ENCODE peak calls at places on chromosome 2, in six cellular contexts. L is lower lobe of right lung, U is HCT116, A is stomach, Q is neural progenitor cell, S is endothelial cell of umbilical vein. W is an unnamed sample.

GRCh38 chr2:118856978-118857676 is 9.7 kb upstream of the EN1 start:
- DNase-seq in L (no peak), U (no peak), A (no peak), Q (peak; percentile 45), S (no peak), W (no peak)

GRCh38 chr2:11743846-11744553 is 2.4 kb upstream of the LPIN1 start:
- DNase-seq in L (peak; percentile 95), U (peak; percentile 98), A (peak; percentile 94), Q (peak; percentile 91), S (peak; percentile 99), W (peak; percentile 99)

GRCh38 chr2:126781206-126781605 is 117.5 kb upstream of the TEX51 start:
- DNase-seq in L (no peak), U (no peak), A (no peak), Q (no peak), S (no peak), W (no peak)

GRCh38 chr2:41903746-41904145 is 144.1 kb upstream of the PKDCC start:
- DNase-seq in L (no peak), U (no peak), A (no peak), Q (no peak), S (no peak), W (no peak)

GRCh38 chr2:163717474-163717873 is 18.3 kb downstream of the FIGN start:
- DNase-seq in L (no peak), U (no peak), A (no peak), Q (no peak), S (no peak), W (no peak)

GRCh38 chr2:38467768-38468463 is 90.8 kb upstream of the ATL2 start:
- DNase-seq in L (no peak), U (no peak), A (no peak), Q (no peak), S (no peak), W (no peak)

GRCh38 chr2:238024986-238025385 is 35.8 kb upstream of the SCLY start:
- DNase-seq in L (no peak), U (no peak), A (no peak), Q (no peak), S (no peak), W (peak; percentile 81)

GRCh38 chr2:127355407-127356008 is 32.3 kb downstream of the MAP3K2 start:
- DNase-seq in L (no peak), U (peak; percentile 27), A (no peak), Q (peak; percentile 18), S (peak; percentile 25), W (peak; percentile 20)

GRCh38 chr2:239947361-239948045 is 77.6 kb downstream of the NDUFA10 start:
- DNase-seq in L (peak; percentile 40), U (no peak), A (peak; percentile 21), Q (peak; percentile 35), S (no peak), W (no peak)

GRCh38 chr2:240451108-240451611 is 15.7 kb downstream of the GPC1 start:
- DNase-seq in L (peak; percentile 45), U (no peak), A (no peak), Q (no peak), S (no peak), W (no peak)

GRCh38 chr2:72859831-72860262 is 27.4 kb upstream of the SPR start:
- DNase-seq in L (no peak), U (peak; percentile 77), A (peak; percentile 79), Q (peak; percentile 85), S (peak; percentile 71), W (peak; percentile 45)

GRCh38 chr2:26535663-26536275 is 57.8 kb upstream of the OTOF start:
- DNase-seq in L (no peak), U (no peak), A (no peak), Q (no peak), S (no peak), W (no peak)

GRCh38 chr2:220670461-220670979 is 901.6 kb downstream of the EPHA4 start:
- DNase-seq in L (no peak), U (no peak), A (no peak), Q (peak; percentile 57), S (no peak), W (no peak)

GRCh38 chr2:168534926-168535325 is 78.9 kb downstream of the CERS6 start:
- DNase-seq in L (no peak), U (no peak), A (no peak), Q (peak; percentile 29), S (no peak), W (no peak)

GRCh38 chr2:102107741-102108070 is 34.8 kb upstream of the IL1R1 start:
- DNase-seq in L (no peak), U (no peak), A (no peak), Q (no peak), S (no peak), W (no peak)

GRCh38 chr2:5668682-5669267 is 23.4 kb upstream of the SOX11 start:
- DNase-seq in L (no peak), U (no peak), A (no peak), Q (no peak), S (no peak), W (no peak)

GRCh38 chr2:107811376-107811775 is 15.3 kb upstream of the RGPD4 start:
- DNase-seq in L (no peak), U (no peak), A (no peak), Q (no peak), S (no peak), W (no peak)

GRCh38 chr2:120858764-120859525 is 123.3 kb downstream of the GLI2 start:
- DNase-seq in L (no peak), U (no peak), A (no peak), Q (peak; percentile 87), S (no peak), W (no peak)

GRCh38 chr2:97840198-97840597 is 126.8 kb downstream of the ZAP70 start:
- DNase-seq in L (no peak), U (no peak), A (no peak), Q (no peak), S (no peak), W (no peak)

GRCh38 chr2:203758841-203759691 is 52.6 kb downstream of the CD28 start:
- DNase-seq in L (no peak), U (no peak), A (peak; percentile 34), Q (no peak), S (no peak), W (peak; percentile 82)

GRCh38 chr2:144524190-144524957 is 4.5 kb upstream of the ZEB2 start:
- DNase-seq in L (peak; percentile 65), U (no peak), A (no peak), Q (peak; percentile 88), S (no peak), W (no peak)
- H3K27ac ChIP-seq in L (peak overlapping the region; percentile 89), U (no peak overlapping the region), A (peak overlapping the region; percentile 97), Q (peak overlapping the region; percentile 53), S (no peak overlapping the region), W (no peak overlapping the region)

GRCh38 chr2:138187221-138187620 is 222.9 kb downstream of the HNMT start:
- DNase-seq in L (no peak), U (no peak), A (no peak), Q (no peak), S (no peak), W (no peak)
- TF ChIP-seq CTCF in L (no peak), U (no peak), A (no peak), Q (no peak), S (no peak), W (no peak)

GRCh38 chr2:105296017-105296611 is 33.4 kb downstream of the TGFBRAP1 start:
- DNase-seq in L (no peak), U (no peak), A (peak; percentile 66), Q (no peak), S (no peak), W (no peak)
- H3K4me1 ChIP-seq in L (no peaks in the 10 kb centered on the region), U (no peaks in the 10 kb centered on the region), A (peaks cover 12% of the 10 kb centered on the region), Q (no peaks in the 10 kb centered on the region), S (no peaks in the 10 kb centered on the region), W (peaks cover 19% of the 10 kb centered on the region)

DNA sequence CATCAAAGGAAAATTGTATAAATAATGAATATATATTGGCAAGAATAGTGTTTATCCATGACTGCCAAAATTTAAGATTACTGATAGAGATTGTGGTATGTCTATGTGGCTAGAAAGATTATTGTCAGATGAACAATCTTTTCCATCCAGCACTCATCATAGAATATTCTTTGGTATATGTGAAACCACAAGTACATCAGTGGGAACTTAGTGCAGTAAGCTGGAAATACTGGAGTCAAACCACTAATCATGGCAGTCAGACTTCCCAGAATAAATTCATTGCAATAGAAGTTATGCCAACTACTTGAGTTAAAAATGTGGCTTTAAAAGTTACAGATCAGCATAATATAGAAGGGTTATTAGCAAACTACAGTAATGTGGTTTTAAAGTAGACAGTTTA is 310.3 kb downstream of the GULP1 start:
- DNase-seq in L (no peak), U (no peak), A (no peak), Q (no peak), S (no peak), W (no peak)
- H3K27ac ChIP-seq in L (no peak overlapping the region), U (no peak overlapping the region), A (no peak overlapping the region), Q (peak overlapping the region; percentile 76), S (no peak overlapping the region), W (no peak overlapping the region)

GRCh38 chr2:235416816-235417499 is 76.9 kb upstream of the AGAP1 start:
- DNase-seq in L (peak; percentile 60), U (no peak), A (no peak), Q (no peak), S (no peak), W (no peak)

GRCh38 chr2:235414422-235414821 is 79.4 kb upstream of the AGAP1 start:
- DNase-seq in L (no peak), U (no peak), A (peak; percentile 60), Q (no peak), S (no peak), W (no peak)

GRCh38 chr2:235421618-235422017 is 72.2 kb upstream of the AGAP1 start:
- DNase-seq in L (no peak), U (no peak), A (peak; percentile 75), Q (no peak), S (no peak), W (no peak)

GRCh38 chr2:235419996-235420395 is 73.8 kb upstream of the AGAP1 start:
- DNase-seq in L (no peak), U (no peak), A (no peak), Q (no peak), S (no peak), W (no peak)

DNA sequence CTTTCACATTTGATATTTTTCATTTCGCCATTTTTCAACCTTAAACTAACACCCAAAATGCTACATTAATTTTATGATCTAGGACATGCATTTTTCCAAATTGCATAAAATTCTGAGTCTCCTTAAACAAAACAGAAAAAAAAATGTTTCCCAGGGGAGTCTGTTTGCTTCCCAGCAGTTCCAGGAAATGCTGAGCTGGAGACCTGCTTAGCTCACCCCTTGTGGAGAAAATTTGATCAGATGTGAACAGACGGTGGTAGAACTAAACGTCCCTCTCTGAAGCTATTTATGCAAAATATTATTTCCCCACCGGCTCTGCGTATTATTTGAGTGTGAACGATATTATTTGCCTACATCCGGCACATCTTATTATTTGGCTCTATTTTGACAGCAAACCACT is 74.9 kb upstream of the AGAP1 start:
- DNase-seq in L (no peak), U (no peak), A (no peak), Q (no peak), S (no peak), W (no peak)
- TF ChIP-seq CTCF in L (no peak), U (no peak), A (no peak), Q (no peak), S (no peak), W (no peak)